ENCODE peak calls at places on chromosomes 7 and 10, in four cellular contexts. Q is keratinocyte, N is ovary, H is breast epithelium. M is an unnamed sample.

GRCh38 chr7:4694653-4695335 is 12.7 kb downstream of the FOXK1 start:
- DNase-seq in H (no peak), N (peak; percentile 85), Q (no peak), M (no peak)

GRCh38 chr7:132276252-132276651 is 300.0 kb downstream of the PLXNA4 start:
- DNase-seq in N (no peak), Q (no peak), H (no peak), M (no peak)

GRCh38 chr7:49852619-49853462 is 79.4 kb downstream of the VWC2 start:
- DNase-seq in N (peak; percentile 60), Q (peak; percentile 7), H (no peak), M (peak; percentile 19)

GRCh38 chr7:75854233-75854632 is 24.6 kb upstream of the RHBDD2 start:
- DNase-seq in N (no peak), H (no peak), Q (no peak), M (no peak)

GRCh38 chr10:115856580-115856979 is 416.4 kb downstream of the GFRA1 start:
- DNase-seq in N (no peak), Q (peak; percentile 46), H (no peak), M (no peak)

GRCh38 chr7:15801041-15801440 is 114.6 kb upstream of the MEOX2 start:
- DNase-seq in N (no peak), Q (no peak), H (no peak), M (no peak)

GRCh38 chr7:117110480-117111315 is 157.4 kb downstream of the ST7 start:
- DNase-seq in H (no peak), Q (no peak), N (no peak), M (peak; percentile 88)

GRCh38 chr10:71382757-71383156 is 14.0 kb upstream of the CDH23 start:
- DNase-seq in N (no peak), Q (no peak), H (no peak), M (no peak)

GRCh38 chr7:87875151-87876039 is 765 bp downstream of the SLC25A40 start:
- DNase-seq in H (no peak), N (no peak), Q (no peak), M (peak; percentile 24)

GRCh38 chr10:3623746-3624145 is 161.3 kb downstream of the KLF6 start:
- DNase-seq in Q (no peak), H (peak; percentile 44), N (no peak), M (no peak)

GRCh38 chr7:64562246-64562620 is 638 bp downstream of the ZNF680 start:
- DNase-seq in Q (no peak), N (no peak), H (no peak), M (no peak)

GRCh38 chr7:5429253-5429856 is 5.7 kb upstream of the TNRC18 start:
- DNase-seq in H (peak; percentile 80), Q (no peak), N (peak; percentile 67), M (peak; percentile 80)

GRCh38 chr10:70775679-70776454 is 9.3 kb downstream of the TBATA start:
- DNase-seq in Q (no peak), H (peak; percentile 16), N (no peak), M (no peak)

GRCh38 chr7:876972-877311 is 588 bp downstream of the GET4 start:
- DNase-seq in H (peak; percentile 52), Q (no peak), N (no peak), M (no peak)

GRCh38 chr7:152706465-152706864 is 30.5 kb upstream of the XRCC2 start:
- DNase-seq in H (no peak), Q (no peak), N (no peak), M (no peak)

GRCh38 chr7:128697301-128697905 is 25.3 kb downstream of the GARIN1A start:
- DNase-seq in H (no peak), N (no peak), Q (peak; percentile 11), M (peak; percentile 18)

GRCh38 chr10:127215882-127216281 is 19.5 kb upstream of the INSYN2A start:
- DNase-seq in N (no peak), H (no peak), Q (no peak), M (no peak)

GRCh38 chr10:13872411-13872810 is 285.6 kb downstream of the PRPF18 start:
- DNase-seq in Q (no peak), N (no peak), H (no peak), M (no peak)

GRCh38 chr10:21314234-21314633 is 211.2 kb downstream of the SKIDA1 start:
- DNase-seq in Q (no peak), N (no peak), H (no peak), M (no peak)

GRCh38 chr10:112797221-112797620 is 152.8 kb upstream of the TCF7L2 start:
- DNase-seq in N (no peak), Q (no peak), H (no peak), M (no peak)

GRCh38 chr10:112797908-112798307 is 152.1 kb upstream of the TCF7L2 start:
- DNase-seq in N (no peak), Q (no peak), H (no peak), M (no peak)

GRCh38 chr10:112799726-112800510 is 150.1 kb upstream of the TCF7L2 start:
- DNase-seq in N (no peak), H (no peak), Q (no peak), M (no peak)

GRCh38 chr10:112801004-112801403 is 149.0 kb upstream of the TCF7L2 start:
- DNase-seq in H (no peak), Q (no peak), N (no peak), M (no peak)

GRCh38 chr10:112799038-112799437 is 151.0 kb upstream of the TCF7L2 start:
- DNase-seq in Q (no peak), H (no peak), N (no peak), M (no peak)
- H3K27ac ChIP-seq in Q (no peak overlapping the region), H (no peak overlapping the region), N (no peak overlapping the region), M (no peak overlapping the region)

GRCh38 chr10:88080213-88080612 is 216.8 kb downstream of the PTEN start:
- DNase-seq in N (no peak), Q (no peak), H (no peak), M (no peak)
- H3K4me1 ChIP-seq in N (no peaks in the 10 kb centered on the region), Q (peaks cover 6% of the 10 kb centered on the region), H (no peaks in the 10 kb centered on the region), M (peaks cover 2% of the 10 kb centered on the region)

GRCh38 chr10:11797847-11798633 is 25.1 kb upstream of the PROSER2 start:
- DNase-seq in N (no peak), Q (no peak), H (no peak), M (no peak)
- H3K27ac ChIP-seq in N (no peak overlapping the region), Q (no peak overlapping the region), H (no peak overlapping the region), M (no peak overlapping the region)

DNA sequence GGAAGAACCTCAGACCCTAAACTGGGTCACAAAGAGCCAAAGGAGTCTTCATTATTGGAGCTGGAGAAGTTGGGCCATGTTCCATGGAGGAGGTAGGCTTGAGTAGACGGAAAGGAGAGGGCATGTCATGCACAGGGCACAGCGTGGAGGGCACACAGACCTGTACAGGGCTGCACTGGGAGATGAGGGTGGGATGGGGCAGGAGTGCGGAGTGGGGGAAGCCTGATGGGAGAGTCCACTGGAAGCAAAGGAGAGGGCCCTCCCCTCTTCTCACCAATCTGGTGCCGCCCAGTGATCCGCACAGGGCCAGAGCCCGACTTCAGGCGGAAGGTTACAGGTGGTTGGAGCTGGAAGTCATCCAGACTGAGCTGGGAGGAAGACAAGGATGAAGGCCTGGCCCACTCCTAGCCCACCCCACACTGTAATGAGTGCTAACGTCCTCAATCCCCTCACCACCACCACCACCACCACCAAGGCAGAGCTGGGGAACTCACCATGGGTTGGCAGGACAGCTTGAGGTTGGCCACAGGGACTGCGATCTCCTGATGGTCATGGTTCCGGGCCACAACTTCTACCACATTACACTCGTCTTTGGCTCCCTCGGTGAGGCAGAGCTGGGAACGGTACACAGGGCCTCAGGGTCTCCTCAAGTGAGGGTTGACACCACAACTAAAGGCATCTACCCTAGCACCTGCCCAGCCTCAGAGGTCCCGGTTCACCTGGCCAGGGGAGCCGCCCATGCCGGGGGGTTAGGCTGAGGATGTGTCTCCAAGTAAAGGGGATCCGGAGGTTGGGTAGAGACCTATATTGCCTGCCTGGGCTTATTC is 1.0 kb downstream of the NPM3 start:
- DNase-seq in N (no peak), H (no peak), Q (no peak), M (no peak)
- H3K4me1 ChIP-seq in N (peaks cover 20% of the 10 kb centered on the region), H (peaks cover 6% of the 10 kb centered on the region), Q (peaks cover 51% of the 10 kb centered on the region), M (peaks cover 8% of the 10 kb centered on the region)

M was measured in small intestine.